ENCODE peak calls at places on chromosome 1, in seven cellular contexts. A is NCI-H748 treated with DMSO at 0.1 percent for 48 hours, Y is HuH-7.5, J is ovary, O is GOT3, C is breast epithelium, T is NCI-H2081. N is an unnamed sample.

GRCh38 chr1:155127105-155127671 is 488 bp upstream of the EFNA1 start:
- DNase-seq in T (peak), J (peak), A (peak), C (peak), O (no peak), Y (peak), N (peak)

GRCh38 chr1:185409763-185410528 is 92.9 kb upstream of the IVNS1ABP start:
- DNase-seq in C (no peak), O (no peak), J (no peak), A (no peak), T (no peak), Y (no peak), N (no peak)

GRCh38 chr1:186615332-186615731 is 64.9 kb downstream of the PTGS2 start:
- DNase-seq in C (no peak), Y (no peak), T (no peak), O (no peak), J (no peak), A (no peak), N (no peak)

GRCh38 chr1:240608707-240609106 is 3.2 kb downstream of the GREM2 start:
- DNase-seq in O (no peak), A (no peak), J (no peak), T (peak), C (no peak), Y (no peak), N (peak)

GRCh38 chr1:222461941-222462340 is 86.0 kb downstream of the HHIPL2 start:
- DNase-seq in Y (no peak), C (no peak), O (no peak), A (no peak), T (no peak), J (no peak), N (no peak)

GRCh38 chr1:41440321-41441090 is 44.0 kb downstream of the EDN2 start:
- DNase-seq in A (no peak), J (no peak), C (no peak), O (no peak), Y (no peak), T (no peak), N (no peak)

GRCh38 chr1:6141601-6142000 is 38.5 kb downstream of the CHD5 start:
- DNase-seq in A (no peak), T (no peak), O (no peak), C (no peak), Y (no peak), J (no peak), N (no peak)

GRCh38 chr1:3061566-3061965 is 7.4 kb upstream of the PRDM16 start:
- DNase-seq in J (no peak), Y (no peak), T (no peak), A (no peak), O (no peak), C (peak), N (no peak)